ENCODE peak calls at places on chromosomes 11 and 22, in eight cellular contexts. One of them, this sample, is unnamed. For H3K9me3, the result is how much of the 10 kb centered on the place peaks cover.

GRCh38 chr11:118226294-118226693 is 1.5 kb upstream of the JAML start:
- DNase-seq in mesenchymal stem cell: no peak
- DNase-seq in HCT116: no peak
- DNase-seq in fibroblast of lung: no peak
- DNase-seq in neuronal stem cell: no peak
- DNase-seq in IMR-90: no peak
- DNase-seq in astrocyte: peak
- DNase-seq in MM.1S: no peak
- DNase-seq in this sample: no peak

GRCh38 chr22:38272373-38273134 is at the start of gene TMEM184B:
- DNase-seq in astrocyte: no peak
- DNase-seq in MM.1S: peak
- DNase-seq in mesenchymal stem cell: peak
- DNase-seq in fibroblast of lung: peak
- DNase-seq in neuronal stem cell: peak
- DNase-seq in IMR-90: peak
- DNase-seq in HCT116: peak
- DNase-seq in this sample: peak

GRCh38 chr11:133361689-133361994 is 170.7 kb downstream of the OPCML start:
- DNase-seq in HCT116: no peak
- DNase-seq in MM.1S: no peak
- DNase-seq in astrocyte: no peak
- DNase-seq in IMR-90: no peak
- DNase-seq in neuronal stem cell: no peak
- DNase-seq in fibroblast of lung: no peak
- DNase-seq in mesenchymal stem cell: no peak
- DNase-seq in this sample: no peak

GRCh38 chr11:59088164-59088563 is 2.1 kb downstream of the GLYATL1B start:
- DNase-seq in mesenchymal stem cell: no peak
- DNase-seq in fibroblast of lung: no peak
- DNase-seq in MM.1S: no peak
- DNase-seq in neuronal stem cell: no peak
- DNase-seq in HCT116: no peak
- DNase-seq in IMR-90: no peak
- DNase-seq in astrocyte: no peak
- DNase-seq in this sample: no peak

GRCh38 chr11:103608566-103608965 is 427.9 kb upstream of the DDI1 start:
- DNase-seq in HCT116: no peak
- DNase-seq in neuronal stem cell: no peak
- DNase-seq in astrocyte: peak
- DNase-seq in MM.1S: no peak
- DNase-seq in mesenchymal stem cell: peak
- DNase-seq in fibroblast of lung: peak
- DNase-seq in IMR-90: peak
- DNase-seq in this sample: no peak

GRCh38 chr22:45208993-45209838 is 31.5 kb downstream of the KIAA0930 start:
- DNase-seq in mesenchymal stem cell: peak
- DNase-seq in HCT116: no peak
- DNase-seq in IMR-90: peak
- DNase-seq in MM.1S: no peak
- DNase-seq in neuronal stem cell: peak
- DNase-seq in fibroblast of lung: peak
- DNase-seq in astrocyte: peak
- DNase-seq in this sample: peak

GRCh38 chr11:126842038-126842437 is 158.5 kb downstream of the KIRREL3 start:
- DNase-seq in astrocyte: peak
- DNase-seq in fibroblast of lung: no peak
- DNase-seq in IMR-90: no peak
- DNase-seq in neuronal stem cell: no peak
- DNase-seq in MM.1S: no peak
- DNase-seq in mesenchymal stem cell: no peak
- DNase-seq in HCT116: no peak
- DNase-seq in this sample: no peak

GRCh38 chr11:116792869-116793475 is 1.3 kb upstream of the APOA5 start:
- DNase-seq in fibroblast of lung: no peak
- DNase-seq in mesenchymal stem cell: peak
- DNase-seq in IMR-90: peak
- DNase-seq in MM.1S: no peak
- DNase-seq in astrocyte: peak
- DNase-seq in HCT116: no peak
- DNase-seq in neuronal stem cell: no peak
- DNase-seq in this sample: peak

DNA sequence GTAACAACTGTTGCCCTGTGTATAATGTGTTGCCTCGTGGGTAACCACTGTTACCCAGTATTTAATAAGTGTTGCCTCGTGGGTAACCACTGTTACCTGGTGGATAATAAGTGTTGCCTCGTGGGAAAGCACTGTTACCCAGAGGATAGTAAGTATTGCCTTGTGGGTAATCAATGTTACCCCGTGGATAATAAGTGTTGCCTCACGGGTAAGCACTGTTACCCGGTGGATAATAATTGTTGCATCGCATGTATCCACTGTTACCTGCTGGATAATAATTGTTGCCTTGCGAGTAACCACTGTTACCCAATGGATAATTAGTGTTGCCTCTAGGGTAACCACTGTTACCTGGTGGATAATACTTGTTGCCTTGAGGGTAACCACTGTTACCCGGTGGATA is 17.1 kb upstream of the NXPE4 start:
- DNase-seq in neuronal stem cell: no peak
- DNase-seq in IMR-90: no peak
- DNase-seq in mesenchymal stem cell: no peak
- DNase-seq in MM.1S: no peak
- DNase-seq in HCT116: no peak
- DNase-seq in astrocyte: no peak
- DNase-seq in fibroblast of lung: no peak
- DNase-seq in this sample: no peak
- H3K9me3 ChIP-seq in neuronal stem cell: under half
- H3K9me3 ChIP-seq in IMR-90: under half
- H3K9me3 ChIP-seq in mesenchymal stem cell: under half
- H3K9me3 ChIP-seq in MM.1S: under half
- H3K9me3 ChIP-seq in HCT116: under half
- H3K9me3 ChIP-seq in astrocyte: under half
- H3K9me3 ChIP-seq in fibroblast of lung: under half
- H3K9me3 ChIP-seq in this sample: under half

DNA sequence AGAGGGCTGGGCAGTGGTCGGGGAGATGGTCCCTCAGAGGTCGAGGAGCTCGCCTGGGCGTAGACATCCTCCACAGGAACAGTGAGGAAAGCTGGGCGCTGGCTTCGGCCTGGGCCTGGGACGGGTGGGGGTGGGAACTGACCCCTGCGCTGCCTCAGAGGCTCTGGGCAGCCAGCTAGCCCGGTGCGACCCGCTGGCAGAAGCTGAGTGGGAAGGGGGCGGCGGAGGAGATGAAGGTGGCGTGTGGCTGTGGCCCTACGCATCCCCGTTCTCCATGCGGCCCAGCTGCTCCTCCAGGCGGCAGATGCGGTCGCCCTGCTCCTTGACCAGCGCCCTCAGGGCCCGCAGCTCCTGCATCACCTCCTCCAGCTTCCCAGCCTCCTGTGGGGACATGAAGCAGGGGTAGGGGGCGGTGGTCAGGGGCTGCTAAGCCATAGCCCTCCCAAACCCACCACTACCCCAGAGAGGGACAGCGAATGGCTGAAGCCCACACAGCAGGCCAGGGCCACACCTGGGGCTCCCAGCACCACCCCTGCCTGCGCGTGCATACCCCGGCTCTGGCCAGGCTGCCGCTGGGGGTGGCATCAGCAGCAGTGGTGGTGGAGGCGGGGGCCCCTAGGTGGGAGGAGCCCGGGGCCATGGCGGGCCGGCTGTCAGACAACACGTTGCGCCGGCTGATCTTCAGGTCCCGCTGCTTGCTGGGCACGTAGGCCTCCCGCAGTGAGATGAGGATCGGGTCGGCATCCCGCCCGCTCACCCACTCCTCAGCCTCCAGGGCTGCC is 830 bp upstream of the PTPRCAP start:
- DNase-seq in HCT116: no peak
- DNase-seq in fibroblast of lung: no peak
- DNase-seq in neuronal stem cell: no peak
- DNase-seq in MM.1S: no peak
- DNase-seq in astrocyte: no peak
- DNase-seq in mesenchymal stem cell: no peak
- DNase-seq in IMR-90: no peak
- DNase-seq in this sample: no peak
- H3K4me3 ChIP-seq in HCT116: no peak
- H3K4me3 ChIP-seq in fibroblast of lung: no peak
- H3K4me3 ChIP-seq in neuronal stem cell: no peak
- H3K4me3 ChIP-seq in MM.1S: no peak
- H3K4me3 ChIP-seq in astrocyte: no peak
- H3K4me3 ChIP-seq in mesenchymal stem cell: no peak
- H3K4me3 ChIP-seq in IMR-90: no peak
- H3K4me3 ChIP-seq in this sample: no peak

GRCh38 chr22:29479417-29480261 is at the start of gene NEFH:
- DNase-seq in IMR-90: no peak
- DNase-seq in neuronal stem cell: no peak
- DNase-seq in mesenchymal stem cell: no peak
- DNase-seq in MM.1S: no peak
- DNase-seq in fibroblast of lung: no peak
- DNase-seq in HCT116: no peak
- DNase-seq in astrocyte: no peak
- DNase-seq in this sample: no peak

GRCh38 chr22:29482253-29482652 is 2.2 kb downstream of the NEFH start:
- DNase-seq in neuronal stem cell: no peak
- DNase-seq in astrocyte: no peak
- DNase-seq in IMR-90: no peak
- DNase-seq in HCT116: no peak
- DNase-seq in mesenchymal stem cell: no peak
- DNase-seq in fibroblast of lung: no peak
- DNase-seq in MM.1S: no peak
- DNase-seq in this sample: no peak

GRCh38 chr22:29480262-29480511 is 169 bp downstream of the NEFH start:
- DNase-seq in mesenchymal stem cell: no peak
- DNase-seq in neuronal stem cell: no peak
- DNase-seq in astrocyte: no peak
- DNase-seq in IMR-90: no peak
- DNase-seq in fibroblast of lung: no peak
- DNase-seq in MM.1S: no peak
- DNase-seq in HCT116: no peak
- DNase-seq in this sample: no peak

GRCh38 chr22:29481265-29482000 is 1.4 kb downstream of the NEFH start:
- DNase-seq in astrocyte: no peak
- DNase-seq in fibroblast of lung: peak
- DNase-seq in mesenchymal stem cell: no peak
- DNase-seq in IMR-90: no peak
- DNase-seq in HCT116: no peak
- DNase-seq in neuronal stem cell: no peak
- DNase-seq in MM.1S: no peak
- DNase-seq in this sample: peak

GRCh38 chr22:29480512-29481264 is 670 bp downstream of the NEFH start:
- DNase-seq in IMR-90: peak
- DNase-seq in HCT116: no peak
- DNase-seq in neuronal stem cell: no peak
- DNase-seq in fibroblast of lung: peak
- DNase-seq in MM.1S: no peak
- DNase-seq in mesenchymal stem cell: peak
- DNase-seq in astrocyte: peak
- DNase-seq in this sample: no peak
- H3K9ac ChIP-seq in IMR-90: no peak
- H3K9ac ChIP-seq in HCT116: no peak
- H3K9ac ChIP-seq in neuronal stem cell: peak
- H3K9ac ChIP-seq in fibroblast of lung: no peak
- H3K9ac ChIP-seq in MM.1S: no peak
- H3K9ac ChIP-seq in mesenchymal stem cell: no peak
- H3K9ac ChIP-seq in astrocyte: no peak
- H3K9ac ChIP-seq in this sample: no peak

DNA sequence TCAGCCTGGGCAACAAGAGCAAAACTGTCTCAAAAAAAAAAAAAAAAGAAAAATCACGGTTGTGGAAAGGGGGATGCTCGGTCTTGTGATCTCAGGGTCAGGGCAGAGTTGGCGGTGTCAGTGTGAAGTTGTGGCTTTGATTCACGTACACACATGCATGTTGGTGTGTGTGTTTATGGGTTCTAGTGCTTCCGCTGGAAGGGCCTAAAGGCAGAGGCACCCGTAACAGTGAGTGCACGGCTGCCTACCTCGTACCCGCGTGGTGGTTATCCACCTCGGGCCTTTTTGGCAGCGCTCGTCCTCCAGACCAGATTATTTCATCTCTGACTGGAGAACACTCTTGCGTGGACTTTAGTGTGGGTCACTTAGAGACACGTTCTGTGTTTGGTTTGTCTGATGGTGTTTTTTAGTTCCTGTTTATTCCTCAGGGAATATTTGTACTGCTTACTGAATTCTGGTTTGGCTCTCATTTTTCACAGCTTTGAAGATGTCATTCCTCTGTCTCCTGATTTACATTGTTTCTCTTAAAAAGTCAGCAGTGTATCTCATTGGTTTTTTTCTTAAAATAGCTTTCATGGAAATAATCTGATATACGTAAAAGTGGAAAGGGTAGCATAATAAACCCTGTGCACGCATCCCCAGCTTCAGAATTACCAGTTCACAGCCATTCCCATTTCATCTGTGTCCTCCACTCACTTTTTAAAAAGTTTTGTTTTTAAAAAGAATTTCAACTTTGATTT is 15.6 kb downstream of the ZBED4 start:
- DNase-seq in mesenchymal stem cell: no peak
- DNase-seq in IMR-90: no peak
- DNase-seq in MM.1S: no peak
- DNase-seq in fibroblast of lung: no peak
- DNase-seq in HCT116: no peak
- DNase-seq in neuronal stem cell: no peak
- DNase-seq in astrocyte: no peak
- DNase-seq in this sample: no peak
- H3K9me3 ChIP-seq in mesenchymal stem cell: under half
- H3K9me3 ChIP-seq in IMR-90: under half
- H3K9me3 ChIP-seq in MM.1S: under half
- H3K9me3 ChIP-seq in fibroblast of lung: under half
- H3K9me3 ChIP-seq in HCT116: under half
- H3K9me3 ChIP-seq in neuronal stem cell: half or more
- H3K9me3 ChIP-seq in astrocyte: under half
- H3K9me3 ChIP-seq in this sample: under half

DNA sequence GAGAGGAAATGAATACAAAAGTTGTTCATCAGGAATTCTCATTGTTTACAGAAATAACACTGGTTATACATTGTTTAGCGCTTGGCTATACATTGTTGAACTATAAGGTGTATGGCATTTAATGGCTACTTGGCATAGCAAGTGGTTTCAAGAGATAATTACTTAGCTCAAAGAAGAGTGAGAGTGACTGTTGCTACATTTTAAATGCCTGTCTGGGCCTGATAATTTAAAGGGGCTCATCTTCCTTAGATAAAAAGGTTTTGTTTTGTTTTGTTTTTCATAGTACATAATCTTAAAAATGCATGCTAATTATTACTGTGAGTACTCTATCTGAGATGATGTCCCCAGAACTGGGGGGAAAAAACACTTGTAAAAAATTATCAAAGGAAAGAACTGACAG is 1.5 kb upstream of the SMPD1 start:
- DNase-seq in astrocyte: no peak
- DNase-seq in mesenchymal stem cell: peak
- DNase-seq in MM.1S: no peak
- DNase-seq in IMR-90: no peak
- DNase-seq in fibroblast of lung: no peak
- DNase-seq in HCT116: no peak
- DNase-seq in neuronal stem cell: no peak
- DNase-seq in this sample: no peak
- H3K4me3 ChIP-seq in astrocyte: no peak
- H3K4me3 ChIP-seq in mesenchymal stem cell: no peak
- H3K4me3 ChIP-seq in MM.1S: no peak
- H3K4me3 ChIP-seq in IMR-90: no peak
- H3K4me3 ChIP-seq in fibroblast of lung: no peak
- H3K4me3 ChIP-seq in HCT116: no peak
- H3K4me3 ChIP-seq in neuronal stem cell: no peak
- H3K4me3 ChIP-seq in this sample: no peak

This sample was measured in adipocyte.